ENCODE peak calls at places on chromosomes 4 and X, in nine cellular contexts. V, B, A, U, R, W, P, C and Z are unnamed samples.

GRCh38 chr4:37666625-37667071 is 19.5 kb downstream of the RELL1 start:
- DNase-seq in V (peak), B (peak), A (peak), U (peak), R (no peak), W (peak), P (peak), C (peak), Z (peak)

GRCh38 chr4:139266583-139267257 is 13.3 kb downstream of the MGARP start:
- DNase-seq in V (peak), B (peak), A (peak), U (peak), R (peak), W (peak), P (peak), C (peak), Z (peak)

GRCh38 chr4:102022343-102022742 is 231.8 kb downstream of the BANK1 start:
- DNase-seq in V (no peak), B (no peak), A (peak), U (no peak), R (no peak), W (no peak), P (no peak), C (no peak), Z (no peak)

GRCh38 chrX:53447441-53447840 is 13.3 kb upstream of the HSD17B10 start:
- DNase-seq in V (no peak), B (no peak), A (no peak), U (no peak), R (no peak), W (no peak), P (no peak), C (no peak), Z (no peak)

GRCh38 chr4:112515278-112516075 is 503 bp downstream of the NEUROG2 start:
- DNase-seq in V (peak), B (no peak), A (peak), U (no peak), R (peak), W (no peak), P (no peak), C (no peak), Z (no peak)

GRCh38 chr4:168386002-168386401 is 67.5 kb upstream of the DDX60 start:
- DNase-seq in V (peak), B (no peak), A (no peak), U (no peak), R (no peak), W (no peak), P (no peak), C (no peak), Z (no peak)

GRCh38 chr4:187141101-187141500 is 417.4 kb upstream of the FAT1 start:
- DNase-seq in V (no peak), B (no peak), A (no peak), U (no peak), R (no peak), W (no peak), P (no peak), C (no peak), Z (peak)

GRCh38 chr4:154143720-154144119 is 347.9 kb downstream of the DCHS2 start:
- DNase-seq in V (no peak), B (no peak), A (no peak), U (no peak), R (no peak), W (no peak), P (no peak), C (no peak), Z (no peak)

GRCh38 chrX:151816914-151817313 is 82.4 kb downstream of the CNGA2 start:
- DNase-seq in V (peak), B (no peak), A (no peak), U (no peak), R (no peak), W (no peak), P (no peak), C (no peak), Z (no peak)

GRCh38 chr4:132227349-132228165 is 921.5 kb upstream of the PCDH10 start:
- DNase-seq in V (peak), B (no peak), A (peak), U (no peak), R (peak), W (no peak), P (no peak), C (peak), Z (peak)

GRCh38 chrX:31546130-31546529 is 474.3 kb upstream of the FTHL17 start:
- DNase-seq in V (peak), B (no peak), A (peak), U (peak), R (no peak), W (peak), P (no peak), C (no peak), Z (peak)

GRCh38 chr4:25021206-25021605 is 9.5 kb downstream of the LGI2 start:
- DNase-seq in V (no peak), B (no peak), A (no peak), U (no peak), R (no peak), W (no peak), P (no peak), C (no peak), Z (no peak)

GRCh38 chr4:54066088-54066415 is 1.6 kb upstream of the CHIC2 start:
- DNase-seq in V (no peak), B (no peak), A (no peak), U (no peak), R (no peak), W (no peak), P (no peak), C (no peak), Z (no peak)

GRCh38 chrX:30822068-30822671 is 66.9 kb downstream of the TAB3 start:
- DNase-seq in V (peak), B (no peak), A (peak), U (no peak), R (no peak), W (no peak), P (no peak), C (no peak), Z (no peak)

GRCh38 chr4:54959656-54960055 is 165.7 kb downstream of the KDR start:
- DNase-seq in V (peak), B (no peak), A (peak), U (peak), R (no peak), W (peak), P (no peak), C (no peak), Z (peak)

GRCh38 chr4:60133414-60133813 is 1066.7 kb upstream of the ADGRL3 start:
- DNase-seq in V (peak), B (no peak), A (peak), U (no peak), R (no peak), W (no peak), P (no peak), C (no peak), Z (peak)

GRCh38 chrX:72312311-72312940 is 6.7 kb upstream of the CITED1 start:
- DNase-seq in V (no peak), B (no peak), A (no peak), U (no peak), R (no peak), W (no peak), P (no peak), C (no peak), Z (no peak)

GRCh38 chrX:55187281-55187680 is 32.9 kb upstream of the PAGE5 start:
- DNase-seq in V (no peak), B (no peak), A (no peak), U (no peak), R (no peak), W (no peak), P (no peak), C (no peak), Z (no peak)
- H3K4me3 ChIP-seq in V (no peak), B (no peak), A (no peak), U (no peak), R (no peak), W (no peak), P (no peak), C (no peak), Z (no peak)

DNA sequence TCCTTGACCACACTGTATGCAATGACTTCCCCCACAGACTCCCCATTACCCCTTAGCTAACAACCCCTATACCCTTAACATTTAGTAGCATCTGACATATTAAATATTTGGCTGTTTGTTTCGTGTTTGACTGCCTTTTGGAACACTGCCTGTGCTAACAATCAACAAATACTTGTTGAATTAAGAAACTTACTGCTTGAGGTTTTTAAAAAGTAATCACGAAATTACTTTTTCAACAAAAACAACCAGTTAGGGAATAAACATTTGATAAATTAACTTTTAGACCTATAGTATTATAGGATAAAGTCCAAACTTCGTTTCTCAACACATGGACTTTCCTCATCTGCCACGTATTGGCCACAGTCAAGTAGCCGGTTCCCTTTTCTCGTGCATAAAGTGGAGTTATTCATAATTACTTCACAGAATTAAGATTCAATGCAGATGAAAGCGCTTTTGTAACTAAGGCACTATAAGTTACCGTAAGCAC is 555 bp upstream of the ELMOD2 start:
- DNase-seq in V (no peak), B (no peak), A (no peak), U (no peak), R (no peak), W (no peak), P (no peak), C (no peak), Z (no peak)
- H3K4me3 ChIP-seq in V (no peak), B (peak), A (peak), U (peak), R (no peak), W (peak), P (peak), C (peak), Z (peak)

GRCh38 chr4:13656569-13656988 is 29.1 kb upstream of the BOD1L1 start:
- DNase-seq in V (peak), B (peak), A (peak), U (peak), R (peak), W (no peak), P (peak), C (peak), Z (peak)
- H3K4me3 ChIP-seq in V (no peak), B (no peak), A (peak), U (peak), R (peak), W (no peak), P (no peak), C (no peak), Z (peak)

GRCh38 chr4:15656038-15656470 is 897 bp upstream of the FBXL5 start:
- DNase-seq in V (peak), B (no peak), A (no peak), U (no peak), R (peak), W (no peak), P (no peak), C (no peak), Z (peak)
- H3K4me3 ChIP-seq in V (no peak), B (peak), A (no peak), U (peak), R (peak), W (peak), P (peak), C (peak), Z (peak)